ENCODE peak calls at places on chromosomes 1 and 21, in ten cellular contexts. P, L, B, J, A, E, N, G, Z and D are unnamed samples.

GRCh38 chr1:231626951-231627614 is 493 bp downstream of the DISC1 start:
- DNase-seq in Z (peak; percentile 48), G (peak; percentile 49), B (peak; percentile 84), P (peak; percentile 77), N (peak; percentile 20), A (no peak), J (peak; percentile 31), L (peak; percentile 49), E (peak; percentile 43), D (peak; percentile 42)

GRCh38 chr1:52239708-52240001 is 97.8 kb downstream of the ZFYVE9 start:
- DNase-seq in E (no peak), L (no peak), N (no peak), J (no peak), B (no peak), Z (no peak), P (no peak), A (no peak), G (no peak), D (no peak)

GRCh38 chr1:76949503-76949902 is 82.2 kb downstream of the ST6GALNAC5 start:
- DNase-seq in N (no peak), B (no peak), J (no peak), E (peak; percentile 61), A (no peak), G (no peak), P (no peak), L (no peak), Z (no peak), D (no peak)

GRCh38 chr21:32475162-32475812 is 62.8 kb downstream of the EVA1C start:
- DNase-seq in B (no peak), E (peak; percentile 66), J (no peak), L (no peak), G (no peak), Z (no peak), A (no peak), N (no peak), P (peak; percentile 90), D (no peak)

GRCh38 chr1:18769140-18769539 is 90.3 kb downstream of the TAS1R2 start:
- DNase-seq in J (no peak), B (no peak), L (no peak), A (no peak), N (no peak), P (no peak), G (no peak), Z (no peak), E (no peak), D (no peak)

GRCh38 chr1:230800891-230801290 is 53.7 kb downstream of the CAPN9 start:
- DNase-seq in N (no peak), B (no peak), E (no peak), Z (no peak), L (no peak), J (no peak), P (no peak), A (no peak), G (no peak), D (no peak)

GRCh38 chr1:226424228-226425003 is 16.5 kb upstream of the PARP1 start:
- DNase-seq in B (no peak), G (no peak), L (no peak), A (no peak), N (no peak), E (peak; percentile 10), Z (no peak), P (peak; percentile 92), J (no peak), D (no peak)

GRCh38 chr1:200971428-200971903 is 52.0 kb downstream of the KIF21B start:
- DNase-seq in E (no peak), P (peak; percentile 57), J (no peak), G (no peak), L (no peak), B (no peak), A (no peak), N (no peak), Z (no peak), D (no peak)

GRCh38 chr1:33349778-33350610 is 29.1 kb upstream of the A3GALT2 start:
- DNase-seq in B (peak; percentile 95), L (peak; percentile 85), Z (peak; percentile 73), N (peak; percentile 83), G (peak; percentile 89), E (peak; percentile 72), A (peak; percentile 97), J (peak; percentile 83), P (peak; percentile 99), D (peak; percentile 73)

GRCh38 chr1:67584938-67585337 is 100.1 kb upstream of the GADD45A start:
- DNase-seq in J (no peak), B (no peak), A (no peak), N (no peak), E (no peak), Z (no peak), P (no peak), L (no peak), G (no peak), D (no peak)

GRCh38 chr1:67590329-67590728 is 94.7 kb upstream of the GADD45A start:
- DNase-seq in G (no peak), J (no peak), Z (no peak), E (peak; percentile 45), N (no peak), L (no peak), P (peak; percentile 86), A (no peak), B (peak; percentile 73), D (no peak)

GRCh38 chr1:67588186-67588865 is 96.7 kb upstream of the GADD45A start:
- DNase-seq in G (no peak), A (no peak), L (no peak), N (no peak), Z (no peak), E (no peak), B (no peak), P (no peak), J (no peak), D (no peak)

GRCh38 chr1:67586596-67586995 is 98.4 kb upstream of the GADD45A start:
- DNase-seq in E (peak; percentile 56), A (no peak), G (no peak), Z (no peak), L (no peak), P (peak; percentile 75), J (no peak), N (no peak), B (no peak), D (no peak)

GRCh38 chr1:67589519-67590233 is 95.3 kb upstream of the GADD45A start:
- DNase-seq in N (no peak), Z (no peak), B (no peak), G (no peak), P (no peak), J (no peak), L (no peak), A (peak; percentile 47), E (no peak), D (no peak)
- H3K27ac ChIP-seq in N (no peak overlapping the region), Z (no peak overlapping the region), B (peak overlapping the region; percentile 69), G (no peak overlapping the region), P (no peak overlapping the region), J (peak overlapping the region; percentile 12), L (no peak overlapping the region), A (no peak overlapping the region), E (no peak overlapping the region), D (no peak overlapping the region)

GRCh38 chr1:3381901-3382300 is 72.6 kb upstream of the ARHGEF16 start:
- DNase-seq in E (no peak), B (no peak), A (no peak), P (no peak), N (no peak), Z (no peak), G (no peak), L (no peak), J (no peak), D (no peak)

GRCh38 chr1:3387401-3387800 is 67.1 kb upstream of the ARHGEF16 start:
- DNase-seq in Z (no peak), N (no peak), E (no peak), J (no peak), A (no peak), P (no peak), L (no peak), B (no peak), G (no peak), D (no peak)

GRCh38 chr1:3383679-3384078 is 70.8 kb upstream of the ARHGEF16 start:
- DNase-seq in B (no peak), L (no peak), E (no peak), J (no peak), A (no peak), G (no peak), Z (no peak), P (no peak), N (no peak), D (no peak)

GRCh38 chr1:3386603-3387002 is 67.9 kb upstream of the ARHGEF16 start:
- DNase-seq in Z (no peak), L (no peak), E (no peak), N (no peak), P (no peak), A (no peak), G (no peak), J (no peak), B (no peak), D (no peak)

GRCh38 chr1:3384407-3384806 is 70.1 kb upstream of the ARHGEF16 start:
- DNase-seq in N (no peak), B (no peak), L (no peak), P (no peak), Z (peak; percentile 29), G (no peak), A (no peak), E (no peak), J (no peak), D (no peak)
- H3K27ac ChIP-seq in N (no peak overlapping the region), B (no peak overlapping the region), L (no peak overlapping the region), P (no peak overlapping the region), Z (no peak overlapping the region), G (no peak overlapping the region), A (no peak overlapping the region), E (no peak overlapping the region), J (no peak overlapping the region), D (no peak overlapping the region)

DNA sequence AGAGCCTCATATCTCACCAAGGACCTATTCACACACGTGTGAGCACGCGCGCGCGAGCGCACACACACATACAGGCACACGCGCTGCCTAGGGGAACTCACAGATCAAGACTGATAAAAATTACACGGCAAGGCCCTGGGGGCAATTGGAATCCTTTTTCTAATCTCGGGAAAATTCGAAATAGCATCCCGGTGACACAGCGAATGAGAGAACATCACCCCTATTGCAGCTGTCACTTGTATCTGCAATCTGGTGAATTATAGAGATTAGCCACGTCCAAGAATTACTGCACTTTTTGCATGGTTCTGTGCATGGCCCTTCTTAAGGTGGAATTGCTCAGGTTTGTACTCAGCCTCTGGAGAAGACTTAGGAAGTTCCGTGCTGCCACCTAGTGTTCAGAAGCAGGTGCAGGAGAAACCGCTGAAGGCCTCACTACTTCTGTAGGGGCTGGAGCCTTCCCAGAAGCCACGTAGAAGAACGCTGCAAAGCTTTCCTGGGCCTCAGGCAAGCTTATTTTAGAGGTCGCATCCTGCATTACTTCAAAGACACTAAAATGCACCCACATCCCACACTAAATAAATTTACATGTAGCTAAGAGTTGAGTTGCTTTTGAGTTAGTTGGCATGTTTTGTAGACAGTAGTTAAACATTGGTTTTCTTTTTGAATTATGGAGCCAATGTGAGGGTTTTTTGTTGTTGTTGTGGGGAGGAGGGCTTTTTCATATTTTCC is 229.2 kb upstream of the CAMK1G start:
- DNase-seq in Z (peak; percentile 46), J (peak; percentile 89), P (peak; percentile 86), A (peak; percentile 71), N (no peak), E (peak; percentile 92), L (peak; percentile 61), B (peak; percentile 84), G (peak; percentile 80), D (no peak)
- H3K27ac ChIP-seq in Z (no peak overlapping the region), J (no peak overlapping the region), P (peak overlapping the region; percentile 42), A (no peak overlapping the region), N (no peak overlapping the region), E (no peak overlapping the region), L (no peak overlapping the region), B (no peak overlapping the region), G (no peak overlapping the region), D (no peak overlapping the region)

DNA sequence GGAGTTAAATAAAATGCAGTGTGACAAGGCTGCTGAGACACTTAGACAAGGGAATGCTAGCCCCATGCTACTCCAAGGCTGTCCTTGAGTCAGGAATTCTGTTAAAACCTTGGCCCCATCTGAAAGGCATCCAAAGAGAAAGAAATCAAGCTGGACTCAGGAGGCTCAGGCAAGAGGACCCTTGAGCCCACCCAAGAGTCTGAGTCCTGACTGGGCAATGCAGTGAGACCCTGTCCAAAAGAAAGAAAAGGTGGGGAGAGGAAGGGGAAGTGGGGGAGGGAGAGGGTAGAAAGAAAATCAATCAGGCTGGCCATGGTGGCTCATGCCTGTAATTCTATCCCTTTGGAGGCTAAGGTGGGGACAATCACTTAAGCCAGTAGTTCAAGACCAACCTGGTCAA is 26.7 kb downstream of the CLSTN1 start:
- DNase-seq in P (no peak), A (peak; percentile 4), L (no peak), E (no peak), B (peak; percentile 19), Z (no peak), G (no peak), J (no peak), N (no peak), D (no peak)
- H3K27ac ChIP-seq in P (no peak overlapping the region), A (no peak overlapping the region), L (no peak overlapping the region), E (no peak overlapping the region), B (peak overlapping the region; percentile 77), Z (no peak overlapping the region), G (no peak overlapping the region), J (no peak overlapping the region), N (no peak overlapping the region), D (no peak overlapping the region)